ENCODE peak calls at places on chromosomes 13 and 19, in six cellular contexts. Y is GM23338, A is A549, C is psoas muscle, W is astrocyte of the spinal cord, N is thoracic aorta. V is an unnamed sample.

GRCh38 chr19:2625434-2625833 is 77.1 kb downstream of the GNG7 start:
- DNase-seq in Y (no peak), A (no peak), C (no peak), W (no peak), N (no peak), V (no peak)

GRCh38 chr13:77124423-77124822 is 97.5 kb upstream of the FBXL3 start:
- DNase-seq in Y (no peak), A (no peak), C (no peak), W (no peak), N (no peak), V (no peak)

GRCh38 chr13:57611956-57612355 is 19.6 kb upstream of the PCDH17 start:
- DNase-seq in Y (no peak), A (no peak), C (no peak), W (no peak), N (no peak), V (no peak)

GRCh38 chr13:51523082-51523518 is 61.2 kb upstream of the WDFY2 start:
- DNase-seq in Y (no peak), A (peak; percentile 76), C (peak; percentile 51), W (peak; percentile 60), N (no peak), V (peak; percentile 72)

GRCh38 chr13:35675651-35676050 is 199.2 kb upstream of the MAB21L1 start:
- DNase-seq in Y (no peak), A (no peak), C (no peak), W (no peak), N (no peak), V (no peak)

GRCh38 chr19:495440-496332 is 600 bp upstream of the MADCAM1 start:
- DNase-seq in Y (peak; percentile 78), A (peak; percentile 86), C (peak; percentile 54), W (peak; percentile 20), N (no peak), V (peak; percentile 28)

GRCh38 chr13:49374585-49375290 is 69.1 kb downstream of the CAB39L start:
- DNase-seq in Y (no peak), A (peak; percentile 18), C (no peak), W (peak; percentile 75), N (no peak), V (peak; percentile 78)

GRCh38 chr19:33916792-33917191 is 120.1 kb downstream of the KCTD15 start:
- DNase-seq in Y (no peak), A (no peak), C (no peak), W (no peak), N (no peak), V (no peak)

GRCh38 chr19:5985098-5985783 is 7.3 kb upstream of the RANBP3 start:
- DNase-seq in Y (no peak), A (no peak), C (no peak), W (peak; percentile 45), N (no peak), V (peak; percentile 45)

GRCh38 chr13:39496487-39496998 is 106.5 kb downstream of the LHFPL6 start:
- DNase-seq in Y (no peak), A (no peak), C (no peak), W (no peak), N (no peak), V (no peak)

GRCh38 chr13:41652735-41653361 is 195.5 kb downstream of the RGCC start:
- DNase-seq in Y (peak; percentile 52), A (peak; percentile 58), C (no peak), W (peak; percentile 78), N (no peak), V (peak; percentile 62)

GRCh38 chr13:107765724-107766436 is 449.5 kb downstream of the LIG4 start:
- DNase-seq in Y (no peak), A (no peak), C (no peak), W (peak; percentile 27), N (no peak), V (no peak)

GRCh38 chr19:12922959-12923358 is 3.9 kb upstream of the SYCE2 start:
- DNase-seq in Y (no peak), A (no peak), C (no peak), W (no peak), N (no peak), V (no peak)

GRCh38 chr19:35149463-35149862 is 5.1 kb upstream of the FXYD5 start:
- DNase-seq in Y (no peak), A (no peak), C (no peak), W (no peak), N (no peak), V (no peak)
- TF ChIP-seq CTCF in Y (no peak), A (no peak), C (no peak), W (no peak), N (no peak), V (no peak)

GRCh38 chr19:14496849-14497346 is 971 bp upstream of the GIPC1 start:
- DNase-seq in Y (no peak), A (no peak), C (no peak), W (no peak), N (no peak), V (no peak)
- TF ChIP-seq CTCF in Y (no peak), A (no peak), C (no peak), W (no peak), N (no peak), V (no peak)

GRCh38 chr19:51664997-51665396 is 18.4 kb upstream of the SIGLEC14 start:
- DNase-seq in Y (no peak), A (no peak), C (no peak), W (no peak), N (no peak), V (peak; percentile 36)
- TF ChIP-seq CTCF in Y (peak; percentile 44), A (no peak), C (no peak), W (no peak), N (no peak), V (peak; percentile 79)

DNA sequence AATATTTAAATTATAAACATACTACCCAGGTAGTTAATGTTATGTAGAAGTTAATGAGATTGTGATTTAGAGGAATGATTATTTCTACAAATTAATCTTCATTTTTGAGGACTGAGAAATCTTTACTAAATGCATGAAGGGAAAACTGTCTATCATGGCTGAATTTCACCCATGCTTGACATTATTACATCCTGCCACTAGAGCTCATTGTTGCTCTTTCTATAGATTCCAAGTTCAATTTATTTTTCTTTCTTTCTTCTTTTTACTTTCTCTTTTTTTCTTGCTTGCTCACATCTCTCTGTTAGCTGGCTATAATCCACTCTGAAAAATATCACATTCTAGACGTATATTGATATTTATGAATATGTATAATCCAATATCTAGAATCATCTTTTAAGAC is 505.0 kb upstream of the KLHL1 start:
- DNase-seq in Y (peak; percentile 32), A (no peak), C (no peak), W (no peak), N (no peak), V (no peak)
- TF ChIP-seq CTCF in Y (peak; percentile 55), A (no peak), C (no peak), W (peak; percentile 25), N (no peak), V (peak; percentile 37)

GRCh38 chr19:39078436-39079200 is 5.5 kb upstream of the ACP7 start:
- DNase-seq in Y (no peak), A (peak; percentile 96), C (no peak), W (peak; percentile 97), N (no peak), V (peak; percentile 98)

GRCh38 chr19:39082167-39082566 is 2.0 kb upstream of the ACP7 start:
- DNase-seq in Y (no peak), A (no peak), C (no peak), W (no peak), N (no peak), V (no peak)

GRCh38 chr19:39077323-39077722 is 6.8 kb upstream of the ACP7 start:
- DNase-seq in Y (no peak), A (no peak), C (no peak), W (no peak), N (no peak), V (no peak)

GRCh38 chr19:39082745-39083598 is 1.2 kb upstream of the ACP7 start:
- DNase-seq in Y (no peak), A (no peak), C (no peak), W (no peak), N (no peak), V (no peak)

DNA sequence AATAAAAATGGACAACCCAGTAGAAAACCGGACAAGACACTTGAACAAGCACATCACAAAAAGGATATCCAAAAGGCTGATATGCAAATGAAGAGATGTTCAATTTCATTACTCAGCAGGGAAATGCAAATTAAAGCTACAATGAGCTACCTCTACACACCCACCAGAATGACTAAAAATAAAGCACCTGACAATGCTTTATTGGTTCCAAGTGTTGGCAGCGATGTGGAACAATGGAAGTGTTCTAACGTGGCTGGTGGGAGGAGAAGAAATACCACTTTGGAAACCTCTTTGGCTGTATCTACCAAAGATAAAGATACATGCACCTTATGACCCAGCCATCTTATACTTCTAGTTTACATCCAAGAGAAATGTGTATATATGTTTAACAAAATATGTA is 3.7 kb upstream of the ACP7 start:
- DNase-seq in Y (no peak), A (no peak), C (no peak), W (no peak), N (no peak), V (no peak)
- TF ChIP-seq CTCF in Y (no peak), A (no peak), C (no peak), W (no peak), N (no peak), V (no peak)

GRCh38 chr19:4533835-4534424 is 1.1 kb downstream of the PLIN5 start:
- DNase-seq in Y (no peak), A (no peak), C (no peak), W (no peak), N (no peak), V (no peak)
- TF ChIP-seq CTCF in Y (no peak), A (no peak), C (no peak), W (no peak), N (no peak), V (no peak)

GRCh38 chr19:49160450-49161189 is 3.0 kb downstream of the TRPM4 start:
- DNase-seq in Y (no peak), A (no peak), C (no peak), W (no peak), N (no peak), V (no peak)
- TF ChIP-seq CTCF in Y (no peak), A (no peak), C (no peak), W (no peak), N (no peak), V (no peak)

DNA sequence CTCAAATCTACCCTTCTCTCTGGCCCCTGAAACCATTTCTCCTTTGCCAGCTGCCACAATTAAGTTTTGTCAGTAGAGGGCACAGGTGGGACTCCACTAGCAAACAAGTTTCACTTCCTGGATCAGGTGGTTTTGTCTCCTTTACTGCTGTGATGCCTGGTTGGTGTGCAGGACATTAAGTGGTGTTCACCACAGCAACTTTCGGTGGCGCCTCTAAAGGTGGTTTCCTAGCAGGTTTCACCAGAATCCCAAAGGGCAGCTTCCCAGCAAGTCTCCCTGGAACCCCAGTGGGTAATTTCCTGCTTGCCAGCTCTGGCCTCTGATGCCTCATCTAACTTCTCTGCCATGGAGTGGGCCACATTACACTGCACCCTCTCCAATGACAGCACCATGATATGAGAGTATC is 16.6 kb downstream of the MED4 start:
- DNase-seq in Y (peak; percentile 20), A (peak; percentile 21), C (no peak), W (no peak), N (no peak), V (no peak)
- TF ChIP-seq CTCF in Y (peak; percentile 25), A (no peak), C (no peak), W (peak; percentile 4), N (no peak), V (no peak)

V was measured in HFFc6.